ENCODE peak calls at places on chromosomes 11 and 22, in ten cellular contexts. J, V, F, U, T, I, D, L, X and P are unnamed samples.

GRCh38 chr11:120182790-120183491 is 27.9 kb upstream of the OAF start:
- DNase-seq in J (no peak), V (no peak), F (no peak), U (peak), T (no peak), I (no peak), D (peak), L (no peak), X (peak), P (peak)

GRCh38 chr22:49767355-49768062 is 60.2 kb downstream of the BRD1 start:
- DNase-seq in J (peak), V (no peak), F (peak), U (peak), T (no peak), I (peak), D (peak), L (no peak), X (peak), P (peak)

GRCh38 chr11:34637303-34637702 is 16.4 kb downstream of the EHF start:
- DNase-seq in J (no peak), V (peak), F (peak), U (no peak), T (no peak), I (no peak), D (no peak), L (no peak), X (no peak), P (no peak)

GRCh38 chr11:104623518-104623917 is 274.7 kb downstream of the CASP12 start:
- DNase-seq in J (peak), V (no peak), F (peak), U (no peak), T (no peak), I (peak), D (no peak), L (no peak), X (peak), P (no peak)

GRCh38 chr11:97110376-97110775 is 720.6 kb downstream of the JRKL start:
- DNase-seq in J (no peak), V (no peak), F (no peak), U (no peak), T (no peak), I (no peak), D (no peak), L (no peak), X (peak), P (no peak)

GRCh38 chr11:58958500-58958899 is 19.2 kb downstream of the GLYATL1 start:
- DNase-seq in J (no peak), V (no peak), F (peak), U (peak), T (peak), I (peak), D (no peak), L (no peak), X (no peak), P (no peak)

GRCh38 chr11:116353517-116353916 is 419.3 kb downstream of the BUD13 start:
- DNase-seq in J (no peak), V (no peak), F (no peak), U (no peak), T (no peak), I (no peak), D (no peak), L (no peak), X (no peak), P (no peak)

GRCh38 chr22:45638834-45639746 is 32.5 kb upstream of the ATXN10 start:
- DNase-seq in J (peak), V (no peak), F (peak), U (peak), T (no peak), I (peak), D (peak), L (no peak), X (peak), P (peak)

GRCh38 chr11:26943636-26944035 is 50.3 kb upstream of the FIBIN start:
- DNase-seq in J (no peak), V (no peak), F (no peak), U (no peak), T (no peak), I (no peak), D (no peak), L (no peak), X (no peak), P (no peak)

GRCh38 chr11:65501530-65502273 is 2.9 kb downstream of the MALAT1 start:
- DNase-seq in J (peak), V (no peak), F (peak), U (peak), T (no peak), I (peak), D (peak), L (no peak), X (peak), P (no peak)

GRCh38 chr22:19477321-19478085 is 1.5 kb downstream of the UFD1 start:
- DNase-seq in J (peak), V (no peak), F (peak), U (peak), T (no peak), I (peak), D (no peak), L (no peak), X (no peak), P (no peak)